ENCODE peak calls at places on chromosomes 16 and 17, in six cellular contexts. One of them, this sample, is unnamed.

GRCh38 chr17:6209829-6210228 is 139.7 kb downstream of the WSCD1 start:
- DNase-seq in mammary epithelial cell: no peak
- DNase-seq in heart right ventricle: no peak
- DNase-seq in neural progenitor cell: no peak
- DNase-seq in ascending aorta: no peak
- DNase-seq in HCT116: no peak
- DNase-seq in this sample: no peak

GRCh38 chr17:39973496-39973895 is 7.1 kb upstream of the PSMD3 start:
- DNase-seq in mammary epithelial cell: peak; percentile 57
- DNase-seq in heart right ventricle: no peak
- DNase-seq in neural progenitor cell: no peak
- DNase-seq in ascending aorta: no peak
- DNase-seq in HCT116: no peak
- DNase-seq in this sample: no peak

GRCh38 chr17:66304304-66305174 is 2.1 kb downstream of the PRKCA start:
- DNase-seq in mammary epithelial cell: peak; percentile 33
- DNase-seq in heart right ventricle: no peak
- DNase-seq in neural progenitor cell: peak; percentile 64
- DNase-seq in ascending aorta: no peak
- DNase-seq in HCT116: no peak
- DNase-seq in this sample: no peak

GRCh38 chr17:43319293-43320124 is 79.3 kb upstream of the ARL4D start:
- DNase-seq in mammary epithelial cell: no peak
- DNase-seq in heart right ventricle: no peak
- DNase-seq in neural progenitor cell: no peak
- DNase-seq in ascending aorta: no peak
- DNase-seq in HCT116: no peak
- DNase-seq in this sample: no peak

GRCh38 chr16:68985855-68986254 is 119.6 kb upstream of the HAS3 start:
- DNase-seq in mammary epithelial cell: peak; percentile 95
- DNase-seq in heart right ventricle: no peak
- DNase-seq in neural progenitor cell: no peak
- DNase-seq in ascending aorta: no peak
- DNase-seq in HCT116: peak; percentile 51
- DNase-seq in this sample: no peak

GRCh38 chr16:64397945-64398508 is 723.8 kb downstream of the CDH11 start:
- DNase-seq in mammary epithelial cell: no peak
- DNase-seq in heart right ventricle: no peak
- DNase-seq in neural progenitor cell: no peak
- DNase-seq in ascending aorta: no peak
- DNase-seq in HCT116: no peak
- DNase-seq in this sample: no peak

GRCh38 chr17:72588961-72589360 is 468.1 kb downstream of the SOX9 start:
- DNase-seq in mammary epithelial cell: peak; percentile 97
- DNase-seq in heart right ventricle: no peak
- DNase-seq in neural progenitor cell: no peak
- DNase-seq in ascending aorta: no peak
- DNase-seq in HCT116: peak; percentile 87
- DNase-seq in this sample: peak; percentile 73

GRCh38 chr17:28725660-28726395 is at the start of gene TLCD1:
- DNase-seq in mammary epithelial cell: peak; percentile 89
- DNase-seq in heart right ventricle: peak; percentile 74
- DNase-seq in neural progenitor cell: peak; percentile 93
- DNase-seq in ascending aorta: no peak
- DNase-seq in HCT116: no peak
- DNase-seq in this sample: peak; percentile 80

GRCh38 chr16:88628512-88628974 is 9.8 kb upstream of the IL17C start:
- DNase-seq in mammary epithelial cell: no peak
- DNase-seq in heart right ventricle: peak; percentile 73
- DNase-seq in neural progenitor cell: peak; percentile 72
- DNase-seq in ascending aorta: no peak
- DNase-seq in HCT116: no peak
- DNase-seq in this sample: peak; percentile 61

GRCh38 chr17:27569257-27569722 is 61.7 kb upstream of the LGALS9 start:
- DNase-seq in mammary epithelial cell: no peak
- DNase-seq in heart right ventricle: no peak
- DNase-seq in neural progenitor cell: peak; percentile 66
- DNase-seq in ascending aorta: no peak
- DNase-seq in HCT116: no peak
- DNase-seq in this sample: peak; percentile 71

GRCh38 chr16:70777973-70778406 is 23.0 kb downstream of the VAC14 start:
- DNase-seq in mammary epithelial cell: peak; percentile 37
- DNase-seq in heart right ventricle: no peak
- DNase-seq in neural progenitor cell: no peak
- DNase-seq in ascending aorta: no peak
- DNase-seq in HCT116: no peak
- DNase-seq in this sample: no peak

DNA sequence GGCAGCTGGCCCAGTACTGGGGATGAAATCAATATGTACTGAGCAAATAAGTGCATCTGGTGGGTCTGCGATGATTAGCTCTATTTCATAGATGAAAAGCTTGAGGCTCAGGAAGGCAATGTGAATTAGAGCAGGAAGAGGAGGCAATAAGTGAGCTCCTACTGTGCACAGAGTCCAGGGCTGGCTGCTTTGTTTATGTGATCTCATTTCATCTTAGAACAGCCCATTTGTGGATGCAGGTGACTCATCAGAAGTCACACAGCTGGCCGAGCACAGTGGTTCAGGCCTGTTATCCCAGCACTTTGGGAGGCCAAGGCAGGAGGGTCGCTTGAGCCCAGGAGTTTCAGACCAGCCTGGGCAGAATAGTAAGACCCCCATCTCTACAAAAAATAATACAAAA is 7.1 kb downstream of the TMEM114 start:
- DNase-seq in mammary epithelial cell: peak; percentile 27
- DNase-seq in heart right ventricle: no peak
- DNase-seq in neural progenitor cell: no peak
- DNase-seq in ascending aorta: no peak
- DNase-seq in HCT116: no peak
- DNase-seq in this sample: no peak
- H3K27ac ChIP-seq in mammary epithelial cell: no peak overlapping the region
- H3K27ac ChIP-seq in heart right ventricle: no peak overlapping the region
- H3K27ac ChIP-seq in neural progenitor cell: no peak overlapping the region
- H3K27ac ChIP-seq in ascending aorta: no peak overlapping the region
- H3K27ac ChIP-seq in HCT116: no peak overlapping the region
- H3K27ac ChIP-seq in this sample: no peak overlapping the region

GRCh38 chr16:85395207-85395912 is 217.8 kb upstream of the GSE1 start:
- DNase-seq in mammary epithelial cell: peak; percentile 98
- DNase-seq in heart right ventricle: peak; percentile 73
- DNase-seq in neural progenitor cell: no peak
- DNase-seq in ascending aorta: peak; percentile 58
- DNase-seq in HCT116: peak; percentile 92
- DNase-seq in this sample: peak; percentile 4

GRCh38 chr16:85398050-85398451 is 215.1 kb upstream of the GSE1 start:
- DNase-seq in mammary epithelial cell: no peak
- DNase-seq in heart right ventricle: peak; percentile 2
- DNase-seq in neural progenitor cell: no peak
- DNase-seq in ascending aorta: no peak
- DNase-seq in HCT116: no peak
- DNase-seq in this sample: no peak

GRCh38 chr16:85395913-85396878 is 216.9 kb upstream of the GSE1 start:
- DNase-seq in mammary epithelial cell: peak; percentile 71
- DNase-seq in heart right ventricle: peak; percentile 54
- DNase-seq in neural progenitor cell: no peak
- DNase-seq in ascending aorta: no peak
- DNase-seq in HCT116: no peak
- DNase-seq in this sample: peak; percentile 6

GRCh38 chr16:85398688-85399582 is 214.2 kb upstream of the GSE1 start:
- DNase-seq in mammary epithelial cell: no peak
- DNase-seq in heart right ventricle: no peak
- DNase-seq in neural progenitor cell: no peak
- DNase-seq in ascending aorta: no peak
- DNase-seq in HCT116: no peak
- DNase-seq in this sample: no peak

GRCh38 chr16:85396879-85397871 is 215.9 kb upstream of the GSE1 start:
- DNase-seq in mammary epithelial cell: no peak
- DNase-seq in heart right ventricle: peak; percentile 14
- DNase-seq in neural progenitor cell: no peak
- DNase-seq in ascending aorta: no peak
- DNase-seq in HCT116: no peak
- DNase-seq in this sample: peak; percentile 50
- TF ChIP-seq CTCF in mammary epithelial cell: no peak
- TF ChIP-seq CTCF in heart right ventricle: no peak
- TF ChIP-seq CTCF in neural progenitor cell: no peak
- TF ChIP-seq CTCF in ascending aorta: no peak
- TF ChIP-seq CTCF in HCT116: peak; percentile 53
- TF ChIP-seq CTCF in this sample: peak; percentile 44

GRCh38 chr17:77318491-77319210 is 177.9 kb downstream of the SEC14L1 start:
- DNase-seq in mammary epithelial cell: peak; percentile 29
- DNase-seq in heart right ventricle: no peak
- DNase-seq in neural progenitor cell: no peak
- DNase-seq in ascending aorta: no peak
- DNase-seq in HCT116: no peak
- DNase-seq in this sample: peak; percentile 18

GRCh38 chr17:77320046-77320445 is 179.3 kb downstream of the SEC14L1 start:
- DNase-seq in mammary epithelial cell: peak; percentile 50
- DNase-seq in heart right ventricle: no peak
- DNase-seq in neural progenitor cell: no peak
- DNase-seq in ascending aorta: no peak
- DNase-seq in HCT116: no peak
- DNase-seq in this sample: peak; percentile 6

GRCh38 chr17:77318021-77318420 is 177.3 kb downstream of the SEC14L1 start:
- DNase-seq in mammary epithelial cell: no peak
- DNase-seq in heart right ventricle: no peak
- DNase-seq in neural progenitor cell: no peak
- DNase-seq in ascending aorta: no peak
- DNase-seq in HCT116: no peak
- DNase-seq in this sample: no peak

GRCh38 chr17:77320501-77321256 is 179.9 kb downstream of the SEC14L1 start:
- DNase-seq in mammary epithelial cell: peak; percentile 39
- DNase-seq in heart right ventricle: no peak
- DNase-seq in neural progenitor cell: no peak
- DNase-seq in ascending aorta: no peak
- DNase-seq in HCT116: no peak
- DNase-seq in this sample: peak; percentile 9

DNA sequence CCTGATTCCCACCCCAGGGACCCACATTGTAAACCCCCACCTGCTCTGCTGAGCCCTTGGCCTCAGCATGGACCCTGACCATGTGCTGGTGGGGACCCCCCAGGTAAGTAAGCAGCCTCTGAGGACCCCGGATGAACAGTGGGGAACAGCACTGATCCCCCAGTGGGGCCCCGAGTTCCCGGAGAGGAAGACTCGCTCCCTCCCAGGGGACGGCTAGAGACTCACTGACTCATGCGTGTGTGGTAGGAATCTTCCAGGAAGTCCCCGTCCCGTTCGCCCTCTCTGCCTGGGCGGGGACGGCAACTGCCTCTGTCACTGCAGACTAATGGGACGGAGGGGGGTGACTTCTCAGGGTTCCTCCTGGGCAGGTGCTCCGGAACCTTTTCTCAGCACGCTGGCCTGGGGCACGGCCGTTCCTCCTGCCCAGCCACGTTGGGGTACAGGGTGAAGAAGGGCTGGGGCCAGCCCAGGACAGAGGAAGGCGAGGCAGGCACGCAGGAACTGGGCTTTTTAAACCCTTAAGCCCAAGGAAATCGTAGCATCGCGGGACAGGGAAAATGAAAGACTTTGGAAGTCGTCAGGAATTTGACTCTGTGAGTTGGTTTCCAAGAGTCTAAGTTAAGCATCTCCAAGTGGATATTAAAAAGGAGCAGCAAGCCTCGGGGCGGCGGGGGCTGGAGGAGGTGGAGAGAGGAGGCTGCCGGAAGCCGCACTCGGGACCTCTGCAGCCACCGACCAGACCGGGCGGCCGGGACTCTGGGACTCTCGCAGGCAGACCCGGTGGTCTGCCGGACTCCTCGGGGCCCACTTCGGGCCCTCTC is 178.7 kb downstream of the SEC14L1 start:
- DNase-seq in mammary epithelial cell: peak; percentile 86
- DNase-seq in heart right ventricle: peak; percentile 76
- DNase-seq in neural progenitor cell: peak; percentile 29
- DNase-seq in ascending aorta: peak; percentile 75
- DNase-seq in HCT116: peak; percentile 85
- DNase-seq in this sample: peak; percentile 10
- H3K27ac ChIP-seq in mammary epithelial cell: peak overlapping the region; percentile 84
- H3K27ac ChIP-seq in heart right ventricle: peak overlapping the region; percentile 83
- H3K27ac ChIP-seq in neural progenitor cell: no peak overlapping the region
- H3K27ac ChIP-seq in ascending aorta: peak overlapping the region; percentile 98
- H3K27ac ChIP-seq in HCT116: peak overlapping the region; percentile 75
- H3K27ac ChIP-seq in this sample: peak overlapping the region; percentile 72

GRCh38 chr17:82615084-82616020 is 32.9 kb downstream of the WDR45B start:
- DNase-seq in mammary epithelial cell: no peak
- DNase-seq in heart right ventricle: no peak
- DNase-seq in neural progenitor cell: peak; percentile 39
- DNase-seq in ascending aorta: no peak
- DNase-seq in HCT116: no peak
- DNase-seq in this sample: peak; percentile 51
- TF ChIP-seq CTCF in mammary epithelial cell: peak; percentile 2
- TF ChIP-seq CTCF in heart right ventricle: no peak
- TF ChIP-seq CTCF in neural progenitor cell: peak; percentile 46
- TF ChIP-seq CTCF in ascending aorta: no peak
- TF ChIP-seq CTCF in HCT116: peak; percentile 52
- TF ChIP-seq CTCF in this sample: peak; percentile 66

GRCh38 chr17:77130521-77130920 is 10.2 kb upstream of the SEC14L1 start:
- DNase-seq in mammary epithelial cell: no peak
- DNase-seq in heart right ventricle: no peak
- DNase-seq in neural progenitor cell: no peak
- DNase-seq in ascending aorta: no peak
- DNase-seq in HCT116: no peak
- DNase-seq in this sample: no peak
- H3K27ac ChIP-seq in mammary epithelial cell: no peak overlapping the region
- H3K27ac ChIP-seq in heart right ventricle: peak overlapping the region; percentile 82
- H3K27ac ChIP-seq in neural progenitor cell: no peak overlapping the region
- H3K27ac ChIP-seq in ascending aorta: no peak overlapping the region
- H3K27ac ChIP-seq in HCT116: no peak overlapping the region
- H3K27ac ChIP-seq in this sample: no peak overlapping the region

DNA sequence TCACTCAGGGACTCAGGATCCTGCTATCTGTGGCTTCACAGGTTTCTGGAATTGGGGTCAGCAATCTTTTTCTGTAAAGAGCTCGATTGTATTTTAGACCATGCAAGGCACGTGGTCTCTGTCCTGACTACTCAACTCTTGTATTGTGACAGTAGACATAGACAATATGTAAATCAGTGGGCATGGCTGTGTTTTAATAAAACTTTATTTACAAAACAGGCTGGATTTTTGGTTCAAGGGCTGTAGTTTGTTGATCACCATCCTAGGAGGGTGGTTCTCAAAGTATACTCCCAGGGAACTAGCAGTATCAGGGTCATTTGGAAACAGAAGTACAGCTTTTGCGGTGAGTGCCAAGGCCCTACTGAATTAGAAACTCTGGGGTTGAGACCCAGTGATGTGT is 108.2 kb upstream of the CRHR1 start:
- DNase-seq in mammary epithelial cell: no peak
- DNase-seq in heart right ventricle: no peak
- DNase-seq in neural progenitor cell: no peak
- DNase-seq in ascending aorta: no peak
- DNase-seq in HCT116: no peak
- DNase-seq in this sample: no peak
- TF ChIP-seq CTCF in mammary epithelial cell: no peak
- TF ChIP-seq CTCF in heart right ventricle: no peak
- TF ChIP-seq CTCF in neural progenitor cell: no peak
- TF ChIP-seq CTCF in ascending aorta: no peak
- TF ChIP-seq CTCF in HCT116: no peak
- TF ChIP-seq CTCF in this sample: no peak

DNA sequence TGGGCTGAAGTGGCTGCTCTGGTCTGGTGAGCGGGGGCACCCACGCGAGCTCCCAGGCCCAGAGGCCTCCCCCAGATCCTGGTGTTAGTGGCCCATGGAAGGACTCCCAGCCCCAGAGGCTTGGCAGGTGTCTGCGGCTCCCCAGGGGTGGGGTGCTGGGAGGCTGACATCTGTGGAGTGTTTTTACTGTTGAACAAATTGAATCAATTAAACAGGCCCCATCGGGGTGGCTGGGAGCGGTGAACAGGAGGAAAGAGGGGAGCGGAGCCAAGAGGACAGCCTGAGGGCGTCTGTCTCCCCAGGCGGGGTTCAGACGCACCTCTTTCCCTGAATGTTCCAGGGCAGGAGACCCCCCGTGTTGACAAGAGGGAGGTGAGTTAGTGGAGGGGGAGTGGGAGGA is 29.9 kb downstream of the ACTG1 start:
- DNase-seq in mammary epithelial cell: no peak
- DNase-seq in heart right ventricle: no peak
- DNase-seq in neural progenitor cell: no peak
- DNase-seq in ascending aorta: no peak
- DNase-seq in HCT116: no peak
- DNase-seq in this sample: no peak
- H3K27ac ChIP-seq in mammary epithelial cell: no peak overlapping the region
- H3K27ac ChIP-seq in heart right ventricle: peak overlapping the region; percentile 31
- H3K27ac ChIP-seq in neural progenitor cell: no peak overlapping the region
- H3K27ac ChIP-seq in ascending aorta: no peak overlapping the region
- H3K27ac ChIP-seq in HCT116: no peak overlapping the region
- H3K27ac ChIP-seq in this sample: no peak overlapping the region